ENCODE peak calls at places on chromosomes 3 and 15, in ten cellular contexts. One of them, this sample, is unnamed.

GRCh38 chr3:32940726-32941125 is 10.7 kb upstream of the CCR4 start:
- DNase-seq in kidney: no peak
- DNase-seq in testis: peak
- DNase-seq in heart left ventricle: no peak
- DNase-seq in H9: peak
- DNase-seq in adrenal gland: no peak
- DNase-seq in ovary: no peak
- DNase-seq in dorsolateral prefrontal cortex: no peak
- DNase-seq in A549: no peak
- DNase-seq in brain microvascular endothelial cell: no peak
- DNase-seq in this sample: no peak

GRCh38 chr15:31517711-31518110 is 191.1 kb downstream of the KLF13 start:
- DNase-seq in kidney: no peak
- DNase-seq in testis: no peak
- DNase-seq in heart left ventricle: no peak
- DNase-seq in H9: no peak
- DNase-seq in adrenal gland: no peak
- DNase-seq in ovary: no peak
- DNase-seq in dorsolateral prefrontal cortex: no peak
- DNase-seq in A549: no peak
- DNase-seq in brain microvascular endothelial cell: no peak
- DNase-seq in this sample: no peak

GRCh38 chr3:72274511-72275295 is 489.8 kb upstream of the PROK2 start:
- DNase-seq in kidney: no peak
- DNase-seq in testis: peak
- DNase-seq in heart left ventricle: peak
- DNase-seq in H9: no peak
- DNase-seq in adrenal gland: peak
- DNase-seq in ovary: peak
- DNase-seq in dorsolateral prefrontal cortex: no peak
- DNase-seq in A549: peak
- DNase-seq in brain microvascular endothelial cell: peak
- DNase-seq in this sample: peak

GRCh38 chr3:58471025-58471887 is 20.6 kb upstream of the KCTD6 start:
- DNase-seq in kidney: no peak
- DNase-seq in testis: no peak
- DNase-seq in heart left ventricle: no peak
- DNase-seq in H9: no peak
- DNase-seq in adrenal gland: peak
- DNase-seq in ovary: no peak
- DNase-seq in dorsolateral prefrontal cortex: no peak
- DNase-seq in A549: peak
- DNase-seq in brain microvascular endothelial cell: peak
- DNase-seq in this sample: no peak

GRCh38 chr3:150222646-150223045 is 185.5 kb upstream of the TSC22D2 start:
- DNase-seq in kidney: no peak
- DNase-seq in testis: no peak
- DNase-seq in heart left ventricle: no peak
- DNase-seq in H9: no peak
- DNase-seq in adrenal gland: no peak
- DNase-seq in ovary: no peak
- DNase-seq in dorsolateral prefrontal cortex: no peak
- DNase-seq in A549: no peak
- DNase-seq in brain microvascular endothelial cell: no peak
- DNase-seq in this sample: no peak

GRCh38 chr3:59839810-59840515 is 790.1 kb upstream of the CFAP20DC start:
- DNase-seq in kidney: no peak
- DNase-seq in testis: no peak
- DNase-seq in heart left ventricle: no peak
- DNase-seq in H9: no peak
- DNase-seq in adrenal gland: no peak
- DNase-seq in ovary: no peak
- DNase-seq in dorsolateral prefrontal cortex: no peak
- DNase-seq in A549: no peak
- DNase-seq in brain microvascular endothelial cell: no peak
- DNase-seq in this sample: no peak

GRCh38 chr3:169026543-169027181 is 636.9 kb downstream of the MECOM start:
- DNase-seq in kidney: no peak
- DNase-seq in testis: no peak
- DNase-seq in heart left ventricle: no peak
- DNase-seq in H9: no peak
- DNase-seq in adrenal gland: no peak
- DNase-seq in ovary: no peak
- DNase-seq in dorsolateral prefrontal cortex: no peak
- DNase-seq in A549: no peak
- DNase-seq in brain microvascular endothelial cell: peak
- DNase-seq in this sample: no peak

GRCh38 chr15:45180201-45180600 is 7.6 kb downstream of the SHF start:
- DNase-seq in kidney: no peak
- DNase-seq in testis: no peak
- DNase-seq in heart left ventricle: no peak
- DNase-seq in H9: no peak
- DNase-seq in adrenal gland: no peak
- DNase-seq in ovary: no peak
- DNase-seq in dorsolateral prefrontal cortex: no peak
- DNase-seq in A549: no peak
- DNase-seq in brain microvascular endothelial cell: no peak
- DNase-seq in this sample: no peak

GRCh38 chr3:188339410-188340295 is 185.7 kb downstream of the LPP start:
- DNase-seq in kidney: no peak
- DNase-seq in testis: no peak
- DNase-seq in heart left ventricle: no peak
- DNase-seq in H9: no peak
- DNase-seq in adrenal gland: no peak
- DNase-seq in ovary: no peak
- DNase-seq in dorsolateral prefrontal cortex: no peak
- DNase-seq in A549: no peak
- DNase-seq in brain microvascular endothelial cell: no peak
- DNase-seq in this sample: no peak

GRCh38 chr3:143771258-143771657 is 77.0 kb downstream of the SLC9A9 start:
- DNase-seq in kidney: no peak
- DNase-seq in testis: no peak
- DNase-seq in heart left ventricle: no peak
- DNase-seq in H9: no peak
- DNase-seq in adrenal gland: no peak
- DNase-seq in ovary: no peak
- DNase-seq in dorsolateral prefrontal cortex: no peak
- DNase-seq in A549: no peak
- DNase-seq in brain microvascular endothelial cell: no peak
- DNase-seq in this sample: no peak

GRCh38 chr3:12194209-12194608 is 35.5 kb upstream of the TIMP4 start:
- DNase-seq in kidney: no peak
- DNase-seq in testis: no peak
- DNase-seq in heart left ventricle: no peak
- DNase-seq in H9: no peak
- DNase-seq in adrenal gland: peak
- DNase-seq in ovary: no peak
- DNase-seq in dorsolateral prefrontal cortex: no peak
- DNase-seq in A549: peak
- DNase-seq in brain microvascular endothelial cell: peak
- DNase-seq in this sample: no peak

GRCh38 chr3:172289583-172289982 is 158.7 kb downstream of the GHSR start:
- DNase-seq in kidney: no peak
- DNase-seq in testis: peak
- DNase-seq in heart left ventricle: peak
- DNase-seq in H9: peak
- DNase-seq in adrenal gland: peak
- DNase-seq in ovary: no peak
- DNase-seq in dorsolateral prefrontal cortex: no peak
- DNase-seq in A549: peak
- DNase-seq in brain microvascular endothelial cell: no peak
- DNase-seq in this sample: no peak
- TF ChIP-seq CTCF in kidney: peak
- TF ChIP-seq CTCF in testis: no peak
- TF ChIP-seq CTCF in heart left ventricle: peak
- TF ChIP-seq CTCF in H9: peak
- TF ChIP-seq CTCF in adrenal gland: peak
- TF ChIP-seq CTCF in ovary: no peak
- TF ChIP-seq CTCF in dorsolateral prefrontal cortex: no peak
- TF ChIP-seq CTCF in A549: no peak
- TF ChIP-seq CTCF in brain microvascular endothelial cell: peak
- TF ChIP-seq CTCF in this sample: peak

DNA sequence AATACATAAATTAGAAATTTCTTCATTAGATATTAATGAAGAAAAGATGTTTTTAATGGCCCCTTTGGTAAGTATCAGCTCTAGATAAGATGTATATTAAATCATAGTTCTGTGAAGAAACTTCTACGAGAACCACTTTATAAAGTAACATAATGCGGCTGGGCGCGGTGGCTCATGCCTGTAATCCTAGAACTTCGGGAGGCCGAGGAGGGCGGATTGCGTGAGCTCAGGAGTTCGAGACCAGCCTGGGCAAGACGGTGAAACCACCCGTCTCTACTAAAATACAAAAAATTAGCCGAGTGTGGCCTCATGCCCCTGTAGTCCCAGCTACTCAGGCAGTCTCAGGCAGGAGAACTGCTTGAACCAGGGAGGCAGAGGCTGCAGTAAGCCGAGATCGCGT is 2.5 kb downstream of the KPNA1 start:
- DNase-seq in kidney: no peak
- DNase-seq in testis: no peak
- DNase-seq in heart left ventricle: no peak
- DNase-seq in H9: peak
- DNase-seq in adrenal gland: no peak
- DNase-seq in ovary: no peak
- DNase-seq in dorsolateral prefrontal cortex: no peak
- DNase-seq in A549: no peak
- DNase-seq in brain microvascular endothelial cell: no peak
- DNase-seq in this sample: no peak
- H3K27ac ChIP-seq in kidney: no peak
- H3K27ac ChIP-seq in testis: no peak
- H3K27ac ChIP-seq in heart left ventricle: no peak
- H3K27ac ChIP-seq in H9: no peak
- H3K27ac ChIP-seq in adrenal gland: no peak
- H3K27ac ChIP-seq in ovary: no peak
- H3K27ac ChIP-seq in dorsolateral prefrontal cortex: no peak
- H3K27ac ChIP-seq in A549: no peak
- H3K27ac ChIP-seq in brain microvascular endothelial cell: no peak
- H3K27ac ChIP-seq in this sample: no peak

GRCh38 chr15:63038926-63039673 is 3.4 kb upstream of the TPM1 start:
- DNase-seq in kidney: no peak
- DNase-seq in testis: no peak
- DNase-seq in heart left ventricle: no peak
- DNase-seq in H9: no peak
- DNase-seq in adrenal gland: no peak
- DNase-seq in ovary: no peak
- DNase-seq in dorsolateral prefrontal cortex: no peak
- DNase-seq in A549: no peak
- DNase-seq in brain microvascular endothelial cell: peak
- DNase-seq in this sample: no peak

GRCh38 chr15:63035253-63035652 is 7.3 kb upstream of the TPM1 start:
- DNase-seq in kidney: no peak
- DNase-seq in testis: no peak
- DNase-seq in heart left ventricle: no peak
- DNase-seq in H9: no peak
- DNase-seq in adrenal gland: no peak
- DNase-seq in ovary: no peak
- DNase-seq in dorsolateral prefrontal cortex: no peak
- DNase-seq in A549: no peak
- DNase-seq in brain microvascular endothelial cell: no peak
- DNase-seq in this sample: no peak

GRCh38 chr15:63034568-63034967 is 8.0 kb upstream of the TPM1 start:
- DNase-seq in kidney: no peak
- DNase-seq in testis: no peak
- DNase-seq in heart left ventricle: no peak
- DNase-seq in H9: no peak
- DNase-seq in adrenal gland: no peak
- DNase-seq in ovary: no peak
- DNase-seq in dorsolateral prefrontal cortex: no peak
- DNase-seq in A549: no peak
- DNase-seq in brain microvascular endothelial cell: no peak
- DNase-seq in this sample: no peak

GRCh38 chr15:63037996-63038720 is 4.4 kb upstream of the TPM1 start:
- DNase-seq in kidney: no peak
- DNase-seq in testis: no peak
- DNase-seq in heart left ventricle: no peak
- DNase-seq in H9: no peak
- DNase-seq in adrenal gland: no peak
- DNase-seq in ovary: no peak
- DNase-seq in dorsolateral prefrontal cortex: no peak
- DNase-seq in A549: no peak
- DNase-seq in brain microvascular endothelial cell: no peak
- DNase-seq in this sample: no peak

DNA sequence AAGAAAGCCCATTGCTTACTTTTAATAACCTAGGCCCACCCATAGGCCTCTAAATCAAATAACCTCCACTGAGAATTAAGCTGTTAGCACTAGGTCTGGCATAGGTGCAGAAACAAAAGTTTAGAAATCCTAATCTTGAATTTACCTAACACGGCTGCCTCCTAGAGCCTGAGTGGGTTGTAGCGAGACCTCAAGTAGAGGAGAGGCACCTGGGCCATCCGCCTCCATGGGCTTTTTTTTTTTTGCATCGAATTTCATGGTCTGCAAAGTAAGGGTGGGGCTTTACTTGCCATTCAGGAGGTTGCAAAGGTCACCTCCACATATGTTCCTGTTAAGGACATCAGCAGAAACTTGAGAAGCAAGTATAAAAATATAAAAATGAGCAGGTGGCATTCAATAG is 6.6 kb upstream of the TPM1 start:
- DNase-seq in kidney: no peak
- DNase-seq in testis: no peak
- DNase-seq in heart left ventricle: no peak
- DNase-seq in H9: no peak
- DNase-seq in adrenal gland: no peak
- DNase-seq in ovary: no peak
- DNase-seq in dorsolateral prefrontal cortex: no peak
- DNase-seq in A549: no peak
- DNase-seq in brain microvascular endothelial cell: no peak
- DNase-seq in this sample: no peak
- TF ChIP-seq CTCF in kidney: no peak
- TF ChIP-seq CTCF in testis: no peak
- TF ChIP-seq CTCF in heart left ventricle: no peak
- TF ChIP-seq CTCF in H9: peak
- TF ChIP-seq CTCF in adrenal gland: no peak
- TF ChIP-seq CTCF in ovary: no peak
- TF ChIP-seq CTCF in dorsolateral prefrontal cortex: no peak
- TF ChIP-seq CTCF in A549: peak
- TF ChIP-seq CTCF in brain microvascular endothelial cell: peak
- TF ChIP-seq CTCF in this sample: no peak

DNA sequence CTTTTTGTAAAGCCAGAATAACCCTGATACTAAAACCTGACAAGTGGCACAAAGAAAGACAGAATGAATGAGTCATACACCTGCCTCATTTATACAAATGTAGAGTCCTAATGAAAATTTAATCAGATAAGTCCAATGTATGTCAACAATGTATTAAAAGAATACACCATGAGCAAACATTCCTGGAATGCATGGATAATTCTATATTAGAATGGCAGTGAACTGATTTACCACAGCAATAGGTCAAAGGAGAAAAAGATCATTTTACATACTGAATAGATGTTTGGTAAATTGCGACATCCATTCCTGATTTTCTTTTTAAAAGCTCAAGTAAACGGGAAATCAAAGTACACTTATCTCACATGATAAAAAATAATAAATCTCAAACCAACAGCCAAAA is 11.2 kb upstream of the LOXL1 start:
- DNase-seq in kidney: no peak
- DNase-seq in testis: no peak
- DNase-seq in heart left ventricle: no peak
- DNase-seq in H9: no peak
- DNase-seq in adrenal gland: no peak
- DNase-seq in ovary: no peak
- DNase-seq in dorsolateral prefrontal cortex: no peak
- DNase-seq in A549: no peak
- DNase-seq in brain microvascular endothelial cell: no peak
- DNase-seq in this sample: no peak
- H3K27ac ChIP-seq in kidney: no peak
- H3K27ac ChIP-seq in testis: no peak
- H3K27ac ChIP-seq in heart left ventricle: no peak
- H3K27ac ChIP-seq in H9: no peak
- H3K27ac ChIP-seq in adrenal gland: no peak
- H3K27ac ChIP-seq in ovary: no peak
- H3K27ac ChIP-seq in dorsolateral prefrontal cortex: no peak
- H3K27ac ChIP-seq in A549: no peak
- H3K27ac ChIP-seq in brain microvascular endothelial cell: no peak
- H3K27ac ChIP-seq in this sample: no peak